ENCODE peak calls at places on chromosomes 11 and 22, in eight cellular contexts. B, X, Y, R, O, A, F and Z are unnamed samples. For H3K4me1, the result is how much of the 10 kb centered on the place peaks cover.

GRCh38 chr11:111934301-111934700 is 2.8 kb upstream of the DIXDC1 start:
- DNase-seq in O (no peak), F (no peak), A (no peak), Y (no peak), R (no peak), B (no peak), X (no peak), Z (no peak)

GRCh38 chr11:74819400-74819799 is 70.8 kb downstream of the RNF169 start:
- DNase-seq in F (no peak), B (no peak), A (no peak), X (no peak), O (no peak), Y (no peak), R (peak), Z (no peak)

GRCh38 chr11:31355817-31356216 is 13.7 kb downstream of the DCDC1 start:
- DNase-seq in Y (no peak), O (no peak), R (no peak), F (no peak), B (no peak), X (no peak), A (no peak), Z (no peak)

GRCh38 chr11:7020183-7020917 is at the start of the genes NLRP14 and ZNF214:
- DNase-seq in A (no peak), X (peak), O (peak), R (peak), B (peak), Y (peak), F (peak), Z (peak)

GRCh38 chr11:125407046-125407445 is 89.0 kb downstream of the FEZ1 start:
- DNase-seq in A (no peak), O (no peak), Y (no peak), R (no peak), X (no peak), B (no peak), F (no peak), Z (no peak)

GRCh38 chr11:65435330-65435931 is 12.8 kb downstream of the NEAT1 start:
- DNase-seq in Y (peak), X (no peak), B (peak), F (peak), O (no peak), A (no peak), R (peak), Z (no peak)

GRCh38 chr22:49209452-49210195 is 618.0 kb downstream of the BRD1 start:
- DNase-seq in B (peak), F (no peak), R (no peak), X (peak), A (no peak), O (no peak), Y (peak), Z (peak)

GRCh38 chr22:29658171-29658570 is 54.7 kb downstream of the NF2 start:
- DNase-seq in R (no peak), O (no peak), F (no peak), A (no peak), B (no peak), X (no peak), Y (no peak), Z (peak)

GRCh38 chr22:17243524-17243923 is 24.3 kb upstream of the ADA2 start:
- DNase-seq in A (no peak), B (no peak), Y (peak), X (no peak), R (no peak), O (no peak), F (no peak), Z (no peak)

GRCh38 chr11:11148104-11148509 is 204.9 kb downstream of the CSNK2A3 start:
- DNase-seq in R (peak), X (no peak), F (peak), Y (peak), B (peak), A (no peak), O (no peak), Z (peak)

GRCh38 chr11:27040302-27041115 is at the start of gene BBOX1:
- DNase-seq in O (no peak), B (no peak), F (no peak), X (peak), A (no peak), Y (no peak), R (no peak), Z (peak)

GRCh38 chr22:47617186-47617585 is 854.7 kb downstream of the TBC1D22A start:
- DNase-seq in A (no peak), O (no peak), Y (no peak), F (no peak), X (no peak), R (no peak), B (no peak), Z (no peak)

GRCh38 chr11:45658292-45658991 is 7.0 kb downstream of the CHST1 start:
- DNase-seq in O (peak), B (peak), A (no peak), R (peak), X (peak), F (peak), Y (no peak), Z (peak)

GRCh38 chr11:100525635-100526034 is 161.5 kb upstream of the ARHGAP42 start:
- DNase-seq in Y (peak), A (no peak), X (peak), R (no peak), F (no peak), O (no peak), B (no peak), Z (no peak)

GRCh38 chr11:112219476-112220232 is 6.6 kb upstream of the PTS start:
- DNase-seq in A (no peak), B (peak), O (peak), X (peak), Y (peak), R (peak), F (no peak), Z (peak)

GRCh38 chr22:19800761-19801244 is 40.2 kb downstream of the TBX1 start:
- DNase-seq in Y (peak), R (peak), F (peak), A (no peak), X (peak), B (peak), O (no peak), Z (no peak)

GRCh38 chr11:92204731-92205130 is 19.9 kb upstream of the FAT3 start:
- DNase-seq in A (no peak), B (peak), Y (no peak), R (no peak), F (no peak), X (no peak), O (no peak), Z (peak)

GRCh38 chr11:112368402-112368801 is 107.7 kb upstream of the PLET1 start:
- DNase-seq in R (no peak), X (no peak), O (no peak), F (no peak), A (no peak), B (no peak), Y (no peak), Z (no peak)

GRCh38 chr22:45319319-45319675 is 9.6 kb downstream of the FAM118A start:
- DNase-seq in R (peak), X (peak), A (no peak), O (no peak), Y (no peak), B (peak), F (peak), Z (no peak)
- H3K4me1 ChIP-seq in R (under half), X (under half), A (under half), O (under half), Y (under half), B (under half), F (under half), Z (under half)

GRCh38 chr11:61683961-61684869 is 4.0 kb downstream of the DAGLA start:
- DNase-seq in F (peak), O (no peak), B (no peak), X (no peak), R (no peak), A (peak), Y (no peak), Z (no peak)
- H3K4me1 ChIP-seq in F (under half), O (under half), B (under half), X (under half), R (under half), A (under half), Y (under half), Z (half or more)

GRCh38 chr11:70865356-70865755 is 387.0 kb downstream of the SHANK2 start:
- DNase-seq in B (no peak), O (no peak), Y (no peak), A (no peak), R (no peak), X (no peak), F (peak), Z (no peak)
- H3K4me1 ChIP-seq in B (under half), O (under half), Y (under half), A (under half), R (under half), X (under half), F (under half), Z (under half)

DNA sequence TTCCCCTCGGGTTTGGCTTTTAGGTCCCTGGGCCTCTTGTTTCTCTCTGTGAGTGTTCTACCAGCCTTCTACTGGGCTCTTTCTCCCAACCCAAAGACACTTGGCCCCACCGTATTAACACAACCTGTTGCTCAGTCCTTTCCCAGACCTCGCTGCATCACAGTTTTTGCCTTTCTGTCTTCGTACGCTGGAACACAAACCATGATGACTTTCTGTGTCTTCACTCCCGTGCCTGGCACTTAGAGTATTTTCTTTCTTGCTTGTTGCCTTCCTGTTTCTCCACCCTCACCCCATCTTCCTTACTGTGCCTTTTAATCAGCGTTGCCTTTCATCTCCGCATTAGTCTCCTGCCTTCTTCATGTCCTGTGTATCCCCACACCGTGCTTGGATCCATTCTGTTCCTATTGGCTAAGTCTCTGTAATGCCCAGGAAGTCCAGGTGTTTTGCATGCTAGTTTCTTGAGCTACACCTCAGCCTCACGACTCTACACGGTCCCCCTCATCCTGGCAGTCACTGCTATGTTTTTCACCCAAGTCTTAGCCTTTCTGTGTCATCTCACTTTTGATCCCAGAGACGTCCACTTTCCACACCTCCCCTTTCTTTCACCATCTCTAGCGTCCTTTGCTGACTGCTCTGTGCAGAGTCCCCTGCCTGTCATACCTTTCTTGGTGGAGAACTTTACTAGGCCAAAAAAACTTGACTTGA is 1.6 kb downstream of the MARK2 start:
- DNase-seq in Y (no peak), F (no peak), R (no peak), B (no peak), O (no peak), A (no peak), X (no peak), Z (no peak)
- H3K4me1 ChIP-seq in Y (half or more), F (under half), R (under half), B (half or more), O (under half), A (under half), X (under half), Z (half or more)

DNA sequence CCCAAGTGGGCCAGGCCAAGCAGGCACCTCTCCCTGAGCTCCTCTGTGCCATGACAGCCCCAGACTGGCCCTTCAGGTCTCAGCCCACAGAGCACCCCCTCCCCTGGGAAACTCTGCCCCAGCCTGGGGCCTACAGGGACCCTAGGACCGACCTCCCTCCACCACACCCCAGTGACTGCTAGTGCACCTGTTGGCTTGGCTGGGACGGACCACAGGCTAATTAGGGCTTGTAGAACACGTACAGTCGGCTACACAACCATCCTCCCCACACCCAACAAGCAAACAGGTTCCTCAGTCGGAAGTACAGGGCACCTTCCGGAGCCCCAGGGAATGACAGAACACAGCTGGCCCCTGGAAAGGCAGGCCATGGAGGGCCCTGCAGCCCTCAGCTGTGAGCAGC is 4.3 kb downstream of the SBF1 start:
- DNase-seq in Y (no peak), B (no peak), F (no peak), O (peak), R (no peak), A (no peak), X (no peak), Z (no peak)
- H3K4me1 ChIP-seq in Y (under half), B (half or more), F (half or more), O (under half), R (half or more), A (half or more), X (under half), Z (half or more)

DNA sequence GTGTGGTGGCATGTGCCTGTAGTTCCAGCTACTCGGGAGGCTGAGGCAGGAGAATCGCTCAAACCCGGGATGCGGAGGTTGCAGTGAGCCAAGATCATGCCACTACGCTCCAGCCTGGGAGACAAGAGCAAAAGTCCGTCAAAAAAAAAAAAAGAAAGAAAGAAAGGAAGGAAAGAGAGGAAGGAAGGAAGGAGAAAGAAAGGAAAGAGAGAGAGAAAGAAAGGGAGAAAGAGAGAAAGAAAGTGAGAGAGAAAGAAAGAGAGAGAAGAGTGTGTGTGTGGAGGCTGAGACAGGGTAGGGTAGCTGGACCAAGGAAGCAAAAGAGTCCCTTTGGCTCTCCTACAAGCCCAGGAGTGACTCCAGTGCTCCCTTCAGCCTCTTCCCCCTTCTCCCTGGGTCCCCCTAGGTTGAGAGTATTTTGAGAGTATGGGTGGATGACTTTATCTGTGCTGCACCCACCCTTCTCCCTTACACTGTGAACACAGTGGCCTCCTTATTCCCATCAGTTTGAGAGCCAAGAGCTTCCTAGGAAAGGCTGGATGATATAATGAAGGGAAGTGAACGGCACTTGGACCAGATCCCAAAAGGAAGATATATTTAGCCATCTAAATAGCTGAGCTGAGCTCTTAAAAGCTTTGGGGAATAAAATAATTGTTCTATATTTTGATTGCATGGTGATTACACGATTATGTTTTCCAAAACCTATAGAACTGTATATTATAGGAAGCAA is 9.5 kb upstream of the DENND5A start:
- DNase-seq in R (no peak), Y (no peak), B (no peak), A (no peak), X (no peak), F (no peak), O (no peak), Z (no peak)
- H3K4me1 ChIP-seq in R (under half), Y (under half), B (under half), A (under half), X (under half), F (under half), O (under half), Z (under half)

DNA sequence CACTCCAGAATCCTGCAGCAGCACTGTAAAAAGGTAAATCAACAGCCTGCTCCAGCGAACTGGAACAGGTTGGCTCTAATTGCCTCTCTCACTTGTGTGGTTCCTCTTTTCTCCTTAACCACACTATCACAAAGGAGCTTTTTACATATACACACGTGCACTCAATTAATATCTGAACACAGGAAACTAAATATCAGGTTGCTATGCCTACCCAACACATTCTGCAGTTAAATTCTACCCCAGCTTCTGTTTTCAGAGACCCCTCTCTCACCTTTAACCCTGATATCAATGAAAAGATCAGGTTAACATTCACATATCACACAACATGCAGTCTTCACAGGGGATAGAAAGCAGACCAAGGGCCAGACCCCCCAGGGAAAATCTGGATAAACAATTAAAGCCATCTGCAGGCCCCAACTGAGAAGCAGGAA is 10.9 kb downstream of the RBFOX2 start:
- DNase-seq in B (no peak), R (no peak), Y (no peak), F (no peak), X (peak), A (no peak), O (no peak), Z (no peak)
- H3K4me1 ChIP-seq in B (half or more), R (under half), Y (under half), F (under half), X (under half), A (under half), O (under half), Z (half or more)

DNA sequence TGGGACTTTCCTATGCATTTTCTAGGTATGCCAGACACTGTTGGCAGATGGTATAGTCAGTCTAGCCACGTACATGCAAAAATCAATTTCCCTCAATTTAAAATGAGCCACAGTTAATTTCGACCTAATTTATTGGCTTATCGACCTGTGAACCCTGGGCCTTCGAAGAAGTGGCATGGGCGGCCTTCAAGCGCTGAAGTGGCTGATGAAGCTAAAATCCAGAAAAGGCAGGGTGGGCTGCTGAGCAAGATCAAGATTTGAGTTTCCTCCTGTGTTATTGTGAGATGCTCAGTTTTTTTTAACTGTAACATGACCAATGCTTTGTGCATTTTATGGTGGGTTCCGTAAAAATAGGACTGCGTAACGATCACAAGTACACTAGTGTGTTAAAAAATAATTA is 5.8 kb upstream of the SORL1-AS1 start:
- DNase-seq in Y (no peak), A (no peak), R (no peak), F (no peak), B (no peak), O (no peak), X (no peak), Z (no peak)
- H3K4me1 ChIP-seq in Y (under half), A (half or more), R (under half), F (under half), B (under half), O (under half), X (under half), Z (under half)

DNA sequence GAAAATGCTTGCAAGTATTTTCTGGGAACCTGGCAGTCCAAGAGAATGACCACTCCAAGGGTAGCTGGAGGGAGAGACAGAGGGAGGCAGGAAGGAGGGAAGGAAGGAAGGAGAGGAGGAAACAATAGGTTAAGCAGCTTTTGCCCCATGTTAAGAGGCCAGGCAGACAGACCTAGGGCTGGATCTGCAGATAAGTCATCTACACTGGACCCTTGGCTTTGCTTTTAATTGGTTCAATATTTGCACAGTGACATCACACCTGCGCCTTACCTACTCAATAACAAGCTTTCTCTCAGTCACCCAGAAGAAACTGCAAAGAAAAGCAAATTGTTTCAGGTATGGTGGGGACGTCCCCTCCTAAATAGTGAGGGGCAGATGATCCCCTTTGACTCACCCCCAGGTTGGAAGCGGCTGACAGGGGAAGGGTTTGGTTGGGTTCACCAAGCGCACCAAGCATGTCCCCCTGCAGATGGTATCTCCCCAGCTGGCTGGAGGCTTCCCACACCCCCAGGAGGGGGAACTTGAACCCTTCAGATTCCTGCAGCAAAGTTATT is 24.3 kb downstream of the MYH9 start:
- DNase-seq in A (no peak), R (no peak), F (no peak), B (no peak), O (no peak), X (no peak), Y (no peak), Z (peak)
- H3K4me1 ChIP-seq in A (half or more), R (half or more), F (half or more), B (half or more), O (half or more), X (under half), Y (half or more), Z (half or more)